ENCODE peak calls at places on chromosome 1, in four cellular contexts. N, W, G and C are unnamed samples.

GRCh38 chr1:190168116-190168515 is 309.5 kb downstream of the BRINP3 start:
- DNase-seq in N (no peak), W (no peak), G (no peak), C (no peak)

GRCh38 chr1:44831516-44831915 is 11.5 kb downstream of the PTCH2 start:
- DNase-seq in N (peak), W (no peak), G (no peak), C (no peak)

GRCh38 chr1:225460737-225461532 is 33.1 kb upstream of the LBR start:
- DNase-seq in N (peak), W (no peak), G (peak), C (no peak)

GRCh38 chr1:143718524-143718923 is 253.3 kb downstream of the FAM72C start:
- DNase-seq in N (no peak), W (no peak), G (no peak), C (no peak)

GRCh38 chr1:229661022-229661877 is 35.2 kb downstream of the URB2 start:
- DNase-seq in N (peak), W (peak), G (peak), C (peak)

GRCh38 chr1:60596791-60597748 is 485.3 kb upstream of the NFIA start:
- DNase-seq in N (no peak), W (no peak), G (no peak), C (no peak)

GRCh38 chr1:31755197-31755611 is 8.9 kb downstream of the ADGRB2 start:
- DNase-seq in N (no peak), W (peak), G (no peak), C (no peak)

GRCh38 chr1:236502972-236503639 is 20.7 kb upstream of the LGALS8 start:
- DNase-seq in N (peak), W (peak), G (peak), C (no peak)

GRCh38 chr1:186903374-186904129 is 74.8 kb downstream of the PLA2G4A start:
- DNase-seq in N (no peak), W (no peak), G (no peak), C (no peak)

GRCh38 chr1:41410462-41410861 is 49.2 kb downstream of the FOXO6 start:
- DNase-seq in N (no peak), W (no peak), G (no peak), C (no peak)

GRCh38 chr1:75131593-75132420 is 2.4 kb upstream of the LHX8 start:
- DNase-seq in N (no peak), W (no peak), G (peak), C (no peak)

GRCh38 chr1:201693019-201693372 is 136.0 kb upstream of the IPO9 start:
- DNase-seq in N (no peak), W (no peak), G (no peak), C (no peak)

GRCh38 chr1:234313171-234313570 is 60.1 kb upstream of the COA6 start:
- DNase-seq in N (no peak), W (no peak), G (no peak), C (no peak)

GRCh38 chr1:30043731-30044408 is 679.5 kb downstream of the MATN1 start:
- DNase-seq in N (peak), W (no peak), G (no peak), C (no peak)

GRCh38 chr1:34929497-34929852 is at the start of gene DLGAP3:
- DNase-seq in N (no peak), W (no peak), G (no peak), C (no peak)

GRCh38 chr1:174364996-174365760 is 82.6 kb upstream of the GPR52 start:
- DNase-seq in N (no peak), W (no peak), G (no peak), C (no peak)

GRCh38 chr1:229230893-229231753 is 39.8 kb upstream of the RAB4A start:
- DNase-seq in N (no peak), W (peak), G (peak), C (no peak)

GRCh38 chr1:27508139-27508665 is 18.2 kb upstream of the WASF2 start:
- DNase-seq in N (no peak), W (no peak), G (no peak), C (no peak)

GRCh38 chr1:240244968-240245628 is 153.4 kb downstream of the FMN2 start:
- DNase-seq in N (no peak), W (no peak), G (no peak), C (no peak)

GRCh38 chr1:119773711-119774241 is 5.1 kb upstream of the HMGCS2 start:
- DNase-seq in N (no peak), W (no peak), G (no peak), C (no peak)

GRCh38 chr1:216081445-216081844 is 341.8 kb downstream of the USH2A start:
- DNase-seq in N (no peak), W (no peak), G (no peak), C (no peak)

GRCh38 chr1:206985162-206985749 is 15.0 kb upstream of the FCAMR start:
- DNase-seq in N (no peak), W (no peak), G (no peak), C (no peak)

GRCh38 chr1:25774921-25775774 is 24.8 kb upstream of the SELENON start:
- DNase-seq in N (peak), W (no peak), G (no peak), C (no peak)

GRCh38 chr1:119779869-119780356 is 11.2 kb upstream of the HMGCS2 start:
- DNase-seq in N (no peak), W (no peak), G (peak), C (no peak)

GRCh38 chr1:197917813-197918646 is 858 bp downstream of the LHX9 start:
- DNase-seq in N (peak), W (no peak), G (no peak), C (no peak)

GRCh38 chr1:13593511-13594131 is 10.0 kb downstream of the PDPN start:
- DNase-seq in N (no peak), W (peak), G (peak), C (no peak)

GRCh38 chr1:43345119-43345518 is 7.5 kb downstream of the MPL start:
- DNase-seq in N (no peak), W (no peak), G (no peak), C (no peak)

GRCh38 chr1:94919241-94920030 is 7.5 kb downstream of the CNN3 start:
- DNase-seq in N (no peak), W (no peak), G (no peak), C (no peak)

GRCh38 chr1:2382621-2383361 is 8.6 kb downstream of the MORN1 start:
- DNase-seq in N (peak), W (no peak), G (peak), C (no peak)

GRCh38 chr1:110114784-110115183 is 2.5 kb downstream of the UBL4B start:
- DNase-seq in N (no peak), W (no peak), G (no peak), C (no peak)

GRCh38 chr1:155052412-155053400 is 1.6 kb downstream of the ADAM15 start:
- DNase-seq in N (no peak), W (no peak), G (no peak), C (no peak)

GRCh38 chr1:41174170-41174569 is 67.9 kb downstream of the SCMH1 start:
- DNase-seq in N (no peak), W (no peak), G (no peak), C (no peak)

GRCh38 chr1:18407166-18408045 is 73.3 kb upstream of the KLHDC7A start:
- DNase-seq in N (no peak), W (no peak), G (no peak), C (no peak)

GRCh38 chr1:62530516-62531154 is 66.7 kb upstream of the ANGPTL3 start:
- DNase-seq in N (no peak), W (no peak), G (no peak), C (no peak)

GRCh38 chr1:87399264-87399663 is 70.6 kb downstream of the LMO4 start:
- DNase-seq in N (no peak), W (no peak), G (no peak), C (no peak)

GRCh38 chr1:162854245-162854860 is 6.6 kb downstream of the CCDC190 start:
- DNase-seq in N (no peak), W (peak), G (no peak), C (peak)

GRCh38 chr1:29129916-29130315 is 6.2 kb upstream of the TMEM200B start:
- DNase-seq in N (no peak), W (no peak), G (no peak), C (no peak)

GRCh38 chr1:9826616-9827015 is 2.9 kb upstream of the CLSTN1 start:
- DNase-seq in N (peak), W (no peak), G (peak), C (no peak)

GRCh38 chr1:46368781-46369180 is 25.3 kb upstream of the FAAH start:
- DNase-seq in N (no peak), W (no peak), G (no peak), C (no peak)

GRCh38 chr1:88891318-88892145 is at the start of gene GTF2B:
- DNase-seq in N (peak), W (peak), G (peak), C (peak)
- TF ChIP-seq POLR2AphosphoS5 in N (peak), W (peak), G (peak), C (peak)

GRCh38 chr1:32811265-32811664 is 5.9 kb downstream of the YARS1 start:
- DNase-seq in N (no peak), W (no peak), G (no peak), C (no peak)
- H3K27ac ChIP-seq in N (no peak), W (no peak), G (no peak), C (no peak)

GRCh38 chr1:93692983-93693591 is 11.4 kb upstream of the BCAR3 start:
- DNase-seq in N (no peak), W (no peak), G (no peak), C (no peak)
- TF ChIP-seq POLR2AphosphoS5 in N (no peak), W (no peak), G (no peak), C (no peak)

DNA sequence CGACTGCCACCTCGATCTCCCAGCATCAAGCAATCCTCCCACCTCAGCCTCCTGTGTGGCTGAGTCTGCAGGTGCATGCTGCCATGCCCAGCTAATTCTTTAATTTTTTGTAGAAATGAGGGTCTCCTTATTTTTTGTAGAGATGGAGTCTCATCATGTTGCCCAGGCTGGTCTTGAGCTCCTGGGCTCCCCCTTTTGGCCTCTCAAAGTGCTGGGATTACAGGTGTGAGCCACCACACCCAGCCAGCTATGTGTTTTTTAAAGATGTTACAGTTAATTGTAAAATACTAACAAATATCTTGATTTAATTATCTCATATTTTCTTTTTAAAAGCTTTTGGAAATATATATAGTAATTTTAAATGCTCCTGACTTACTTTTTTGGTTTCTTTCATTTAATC is 181.3 kb upstream of the DMRTA2 start:
- DNase-seq in N (no peak), W (no peak), G (no peak), C (no peak)
- H3K27ac ChIP-seq in N (no peak), W (peak), G (no peak), C (no peak)

DNA sequence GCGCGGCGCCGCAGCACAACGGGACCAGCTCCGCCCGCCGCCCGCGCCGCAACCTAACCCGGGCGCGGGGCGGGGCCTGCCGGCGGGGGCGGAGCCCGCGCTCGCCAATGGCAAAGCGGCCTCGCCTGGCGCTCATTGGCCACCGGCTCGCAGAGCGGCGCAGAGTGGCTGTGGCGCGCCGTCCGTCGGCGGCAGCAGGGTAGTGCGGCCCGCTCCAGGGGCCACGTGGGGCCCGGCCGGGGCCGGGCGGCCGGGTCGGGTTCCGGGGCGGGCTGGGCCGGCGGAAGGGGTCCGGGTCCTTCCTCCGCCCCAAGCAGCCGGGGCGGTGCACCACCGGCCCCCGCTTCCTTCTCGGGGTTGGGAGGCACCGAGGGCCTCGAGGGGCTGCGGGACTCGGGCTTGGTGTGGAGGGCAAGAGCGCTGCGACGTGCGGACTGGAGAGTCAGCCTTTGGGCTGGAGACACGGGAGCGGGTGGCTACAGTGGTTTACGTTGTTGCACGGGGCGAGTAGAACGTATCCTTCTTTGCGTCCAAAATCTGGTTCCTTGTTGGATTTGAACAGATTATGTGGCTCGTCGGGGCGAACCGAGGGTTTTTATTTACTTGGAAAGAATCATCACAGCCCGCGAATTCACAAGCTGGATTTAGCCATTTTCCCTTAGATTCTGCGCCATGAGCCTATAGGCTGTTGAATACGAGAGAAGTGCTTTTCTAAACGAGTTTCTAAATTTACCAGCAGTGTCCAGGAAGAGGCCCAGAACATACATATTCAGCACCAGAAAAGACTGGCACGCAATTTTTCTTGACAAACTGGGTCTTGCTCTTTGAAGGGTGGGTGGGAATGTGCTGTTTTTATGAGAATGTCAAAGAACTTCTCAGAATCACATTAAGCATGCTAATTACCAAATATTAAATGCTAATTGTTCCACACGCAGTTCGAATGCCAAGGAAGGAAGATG is at the start of gene SRM:
- DNase-seq in N (peak), W (peak), G (peak), C (no peak)
- TF ChIP-seq POLR2AphosphoS5 in N (peak), W (peak), G (no peak), C (peak)

GRCh38 chr1:112704908-112705627 is 1.9 kb downstream of the RHOC start:
- DNase-seq in N (peak), W (peak), G (peak), C (no peak)

GRCh38 chr1:112706505-112707216 is at the start of gene RHOC:
- DNase-seq in N (peak), W (no peak), G (peak), C (no peak)

GRCh38 chr1:112708489-112708888 is 1.6 kb upstream of the RHOC start:
- DNase-seq in N (no peak), W (no peak), G (peak), C (no peak)

GRCh38 chr1:112708002-112708448 is 1.1 kb upstream of the RHOC start:
- DNase-seq in N (peak), W (no peak), G (peak), C (no peak)

GRCh38 chr1:112707217-112708001 is 482 bp upstream of the RHOC start:
- DNase-seq in N (peak), W (peak), G (peak), C (no peak)
- H3K27ac ChIP-seq in N (peak), W (peak), G (peak), C (no peak)